ENCODE peak calls at places on chromosomes 3 and 15, in four cellular contexts. Z is heart right ventricle, D is SJSA1, O is mammary epithelial cell. A is an unnamed sample.

GRCh38 chr15:51377038-51377761 is 35.7 kb downstream of the GLDN start:
- DNase-seq in D (peak; percentile 72), Z (no peak), O (peak; percentile 2), A (no peak)

GRCh38 chr3:64454179-64454578 is 228.9 kb upstream of the PRICKLE2 start:
- DNase-seq in D (no peak), Z (no peak), O (no peak), A (no peak)

GRCh38 chr3:28171962-28172361 is 69.5 kb upstream of the CMC1 start:
- DNase-seq in O (no peak), D (no peak), Z (no peak), A (no peak)

GRCh38 chr3:189144645-189145044 is 27.1 kb upstream of the TPRG1 start:
- DNase-seq in Z (no peak), O (peak; percentile 46), D (no peak), A (no peak)

GRCh38 chr15:67100124-67100791 is 34.9 kb downstream of the SMAD3 start:
- DNase-seq in Z (no peak), D (no peak), O (no peak), A (no peak)

GRCh38 chr3:172675371-172676193 is 35.3 kb downstream of the NCEH1 start:
- DNase-seq in Z (no peak), O (peak; percentile 52), D (peak; percentile 48), A (no peak)

GRCh38 chr3:36989000-36989399 is 3.9 kb downstream of the EPM2AIP1 start:
- DNase-seq in O (no peak), Z (no peak), D (no peak), A (no peak)

GRCh38 chr3:71066849-71067261 is 516.7 kb downstream of the FOXP1 start:
- DNase-seq in D (peak; percentile 36), Z (no peak), O (peak; percentile 64), A (no peak)

GRCh38 chr3:64462203-64463120 is 225.3 kb downstream of the ADAMTS9 start:
- DNase-seq in D (peak; percentile 83), Z (no peak), O (no peak), A (no peak)

GRCh38 chr3:18236726-18237125 is 188.4 kb downstream of the SATB1 start:
- DNase-seq in D (no peak), Z (no peak), O (no peak), A (no peak)

GRCh38 chr3:125003369-125003853 is 52.4 kb downstream of the HEG1 start:
- DNase-seq in Z (peak; percentile 71), D (peak; percentile 41), O (no peak), A (peak; percentile 51)

GRCh38 chr15:101014921-101015841 is 96.0 kb downstream of the LRRK1 start:
- DNase-seq in D (peak; percentile 65), Z (peak; percentile 80), O (peak; percentile 52), A (peak; percentile 87)

GRCh38 chr3:128623762-128624176 is 26.8 kb downstream of the RPN1 start:
- DNase-seq in Z (no peak), O (no peak), D (no peak), A (no peak)

GRCh38 chr15:70480196-70480856 is 283.0 kb downstream of the UACA start:
- DNase-seq in D (no peak), Z (no peak), O (no peak), A (no peak)

GRCh38 chr15:73996939-73997338 is 2.4 kb downstream of the PML start:
- DNase-seq in O (peak; percentile 79), Z (peak; percentile 44), D (peak; percentile 69), A (no peak)

GRCh38 chr3:114649331-114649730 is 355.5 kb downstream of the TIGIT start:
- DNase-seq in D (peak; percentile 84), Z (no peak), O (peak; percentile 85), A (no peak)

GRCh38 chr3:13581485-13582365 is 32.8 kb downstream of the FBLN2 start:
- DNase-seq in O (no peak), D (no peak), Z (no peak), A (no peak)

GRCh38 chr3:160921020-160921635 is 165.1 kb downstream of the PPM1L start:
- DNase-seq in D (peak; percentile 17), O (peak; percentile 8), Z (peak; percentile 18), A (no peak)

GRCh38 chr3:9912294-9912935 is 4.5 kb upstream of the IL17RC start:
- DNase-seq in O (peak; percentile 88), D (no peak), Z (no peak), A (no peak)

GRCh38 chr3:132029182-132029902 is 5.5 kb downstream of the CPNE4 start:
- DNase-seq in Z (peak; percentile 80), O (peak; percentile 74), D (peak; percentile 44), A (peak; percentile 44)

GRCh38 chr3:136992091-136992490 is 34.3 kb downstream of the IL20RB start:
- DNase-seq in D (no peak), O (no peak), Z (no peak), A (no peak)

GRCh38 chr15:61422773-61423172 is 193.7 kb upstream of the RORA start:
- DNase-seq in D (no peak), O (no peak), Z (no peak), A (no peak)

GRCh38 chr3:38438421-38438820 is 15.3 kb upstream of the ACVR2B start:
- DNase-seq in D (no peak), O (peak; percentile 77), Z (peak; percentile 20), A (no peak)

GRCh38 chr3:194828926-194829325 is 143.2 kb downstream of the FAM43A start:
- DNase-seq in Z (no peak), D (no peak), O (no peak), A (no peak)

GRCh38 chr3:196149375-196149774 is 61.8 kb downstream of the ZDHHC19 start:
- DNase-seq in Z (no peak), O (peak; percentile 31), D (no peak), A (no peak)

GRCh38 chr15:90881978-90882721 is 2.2 kb upstream of the FES start:
- DNase-seq in O (no peak), D (no peak), Z (no peak), A (peak; percentile 32)

GRCh38 chr15:99104788-99105515 is at the start of gene SYNM:
- DNase-seq in O (peak; percentile 74), D (peak; percentile 95), Z (peak; percentile 72), A (peak; percentile 73)

GRCh38 chr3:127857270-127857801 is 35.0 kb upstream of the MGLL start:
- DNase-seq in D (no peak), Z (no peak), O (no peak), A (no peak)

GRCh38 chr3:15326673-15327072 is 5.7 kb downstream of the SH3BP5 start:
- DNase-seq in D (no peak), O (no peak), Z (no peak), A (no peak)

GRCh38 chr3:180563411-180563810 is 38.6 kb upstream of the TTC14 start:
- DNase-seq in Z (no peak), O (no peak), D (no peak), A (no peak)

GRCh38 chr3:101518421-101518871 is 5.4 kb upstream of the SENP7 start:
- DNase-seq in D (no peak), Z (no peak), O (peak; percentile 84), A (no peak)

GRCh38 chr3:40398346-40398745 is 11.4 kb downstream of the ENTPD3 start:
- DNase-seq in D (no peak), O (peak; percentile 61), Z (no peak), A (no peak)

GRCh38 chr3:51962854-51963530 is 4.3 kb downstream of the PCBP4 start:
- DNase-seq in D (no peak), O (no peak), Z (no peak), A (no peak)

DNA sequence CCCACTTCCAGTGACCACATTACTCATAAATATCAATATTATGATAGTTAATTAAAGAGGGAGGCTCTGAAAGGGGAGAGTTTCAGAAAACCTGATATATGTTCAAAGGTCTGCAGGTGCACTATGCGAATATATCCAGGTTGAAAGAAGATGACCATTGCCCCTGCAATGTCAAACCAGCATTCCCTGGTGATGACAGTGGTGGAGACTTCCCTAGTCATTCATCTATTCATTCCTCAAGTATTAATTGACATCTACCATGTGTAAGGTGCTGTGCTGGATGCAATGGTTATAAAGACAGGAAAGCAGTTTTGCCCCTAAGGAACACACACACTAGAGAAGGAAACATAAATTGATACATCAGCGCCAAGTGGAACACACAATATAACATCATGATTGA is 588.3 kb upstream of the KCNMB2 start:
- DNase-seq in Z (no peak), O (no peak), D (no peak), A (no peak)
- H3K9me3 ChIP-seq in Z (no peaks in the 10 kb centered on the region), O (no peaks in the 10 kb centered on the region), D (no peaks in the 10 kb centered on the region), A (no peaks in the 10 kb centered on the region)

DNA sequence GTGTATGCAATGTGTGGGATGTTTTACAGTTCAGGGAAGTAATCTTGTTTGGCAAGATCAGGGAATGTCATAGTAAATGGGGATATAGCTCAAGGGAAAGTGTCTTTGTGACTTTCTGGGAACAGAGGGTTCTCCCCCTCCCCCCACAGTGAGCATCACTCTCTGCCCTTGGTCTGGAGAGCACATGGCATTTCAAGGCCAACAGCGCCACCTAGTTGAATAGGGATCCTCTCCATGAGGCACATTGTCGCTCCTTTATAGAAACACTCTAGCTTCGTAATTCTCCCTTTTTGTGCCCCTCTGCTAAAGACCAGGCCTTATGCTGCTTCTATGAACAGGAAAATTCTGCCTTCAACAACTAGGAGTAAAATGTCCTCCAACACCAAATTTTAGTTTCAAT is 37.1 kb upstream of the ARNT2 start:
- DNase-seq in Z (no peak), O (no peak), D (no peak), A (no peak)
- H3K9me3 ChIP-seq in Z (peaks cover 20% of the 10 kb centered on the region), O (peaks cover 12% of the 10 kb centered on the region), D (peaks cover 9% of the 10 kb centered on the region), A (peaks cover 16% of the 10 kb centered on the region)

DNA sequence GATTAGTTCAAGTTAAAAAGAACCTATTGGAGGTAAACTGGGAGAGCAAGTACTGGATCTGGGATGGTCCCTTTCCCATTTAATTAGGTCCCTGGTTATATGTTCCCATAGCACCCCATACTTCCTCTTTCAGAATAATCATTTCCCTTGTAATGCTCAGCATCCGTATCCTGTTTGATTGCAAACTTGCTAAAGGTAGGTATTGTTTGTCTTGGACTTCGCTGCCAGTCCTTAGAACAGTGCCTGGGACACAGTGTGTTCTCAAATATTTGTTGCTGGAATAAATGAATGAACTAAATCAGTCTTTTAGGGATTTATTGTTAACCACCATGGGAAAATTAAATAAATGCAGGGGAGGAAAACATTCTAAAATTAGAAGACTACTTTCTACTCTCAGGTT is 299.8 kb downstream of the GRM7 start:
- DNase-seq in Z (no peak), D (no peak), O (no peak), A (no peak)
- H3K9me3 ChIP-seq in Z (no peaks in the 10 kb centered on the region), D (no peaks in the 10 kb centered on the region), O (peaks cover 3% of the 10 kb centered on the region), A (no peaks in the 10 kb centered on the region)

GRCh38 chr15:81596159-81596865 is 222.3 kb upstream of the TMC3 start:
- DNase-seq in Z (no peak), D (no peak), O (no peak), A (no peak)

DNA sequence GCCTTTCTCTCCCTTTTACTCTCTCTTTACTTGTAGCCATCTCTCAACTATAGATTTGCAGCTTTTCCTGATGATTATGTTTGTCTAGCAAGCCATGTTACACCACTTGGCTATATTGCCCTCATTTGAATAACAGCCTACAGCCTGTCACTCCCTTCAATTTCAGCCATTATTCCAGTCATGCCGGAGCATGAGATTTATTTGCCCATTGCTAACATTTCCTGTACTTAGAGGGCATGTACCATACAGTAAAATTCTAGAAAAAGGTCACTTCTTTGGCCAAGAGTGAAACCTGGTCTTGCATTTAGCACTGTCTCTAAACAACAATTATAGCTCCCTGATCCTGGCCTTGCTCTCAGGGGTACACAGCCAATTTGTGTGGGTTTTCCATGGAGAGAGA is 221.7 kb upstream of the TMC3 start:
- DNase-seq in O (no peak), D (no peak), Z (no peak), A (no peak)
- H3K9me3 ChIP-seq in O (peaks cover 2% of the 10 kb centered on the region), D (peaks cover under 1% of the 10 kb centered on the region), Z (peaks cover under 1% of the 10 kb centered on the region), A (peaks cover 5% of the 10 kb centered on the region)